ENCODE peak calls at places on chromosomes 12 and 14, in eight cellular contexts. One of them, this sample, is unnamed.

GRCh38 chr12:16350682-16351081 is 3.2 kb downstream of the MGST1 start:
- DNase-seq in GM23248: peak
- DNase-seq in astrocyte of the spinal cord: peak
- DNase-seq in mammary epithelial cell: peak
- DNase-seq in cardiac fibroblast: peak
- DNase-seq in neuronal stem cell: peak
- DNase-seq in cardiac muscle cell: peak
- DNase-seq in HFF-Myc: peak
- DNase-seq in this sample: no peak

GRCh38 chr12:5577239-5577638 is 145.3 kb downstream of the NTF3 start:
- DNase-seq in GM23248: no peak
- DNase-seq in astrocyte of the spinal cord: no peak
- DNase-seq in mammary epithelial cell: no peak
- DNase-seq in cardiac fibroblast: no peak
- DNase-seq in neuronal stem cell: no peak
- DNase-seq in cardiac muscle cell: no peak
- DNase-seq in HFF-Myc: no peak
- DNase-seq in this sample: no peak

GRCh38 chr12:113477171-113477841 is 5.6 kb upstream of the LHX5 start:
- DNase-seq in GM23248: no peak
- DNase-seq in astrocyte of the spinal cord: no peak
- DNase-seq in mammary epithelial cell: no peak
- DNase-seq in cardiac fibroblast: no peak
- DNase-seq in neuronal stem cell: no peak
- DNase-seq in cardiac muscle cell: no peak
- DNase-seq in HFF-Myc: no peak
- DNase-seq in this sample: no peak

GRCh38 chr14:35458442-35458841 is 53.9 kb upstream of the NFKBIA start:
- DNase-seq in GM23248: no peak
- DNase-seq in astrocyte of the spinal cord: no peak
- DNase-seq in mammary epithelial cell: no peak
- DNase-seq in cardiac fibroblast: no peak
- DNase-seq in neuronal stem cell: no peak
- DNase-seq in cardiac muscle cell: no peak
- DNase-seq in HFF-Myc: no peak
- DNase-seq in this sample: no peak

GRCh38 chr12:114478891-114479290 is 72.9 kb upstream of the TBX5 start:
- DNase-seq in GM23248: no peak
- DNase-seq in astrocyte of the spinal cord: no peak
- DNase-seq in mammary epithelial cell: no peak
- DNase-seq in cardiac fibroblast: no peak
- DNase-seq in neuronal stem cell: no peak
- DNase-seq in cardiac muscle cell: no peak
- DNase-seq in HFF-Myc: no peak
- DNase-seq in this sample: no peak

GRCh38 chr12:93106910-93107309 is 177.8 kb upstream of the EEA1 start:
- DNase-seq in GM23248: no peak
- DNase-seq in astrocyte of the spinal cord: no peak
- DNase-seq in mammary epithelial cell: no peak
- DNase-seq in cardiac fibroblast: no peak
- DNase-seq in neuronal stem cell: no peak
- DNase-seq in cardiac muscle cell: no peak
- DNase-seq in HFF-Myc: no peak
- DNase-seq in this sample: no peak

GRCh38 chr12:18421840-18422239 is 160.5 kb downstream of the PIK3C2G start:
- DNase-seq in GM23248: peak
- DNase-seq in astrocyte of the spinal cord: peak
- DNase-seq in mammary epithelial cell: no peak
- DNase-seq in cardiac fibroblast: peak
- DNase-seq in neuronal stem cell: no peak
- DNase-seq in cardiac muscle cell: peak
- DNase-seq in HFF-Myc: no peak
- DNase-seq in this sample: no peak

GRCh38 chr14:69004731-69005431 is 25.8 kb upstream of the ACTN1 start:
- DNase-seq in GM23248: peak
- DNase-seq in astrocyte of the spinal cord: peak
- DNase-seq in mammary epithelial cell: no peak
- DNase-seq in cardiac fibroblast: peak
- DNase-seq in neuronal stem cell: no peak
- DNase-seq in cardiac muscle cell: peak
- DNase-seq in HFF-Myc: no peak
- DNase-seq in this sample: no peak

GRCh38 chr14:49582211-49582977 is 3.8 kb downstream of the RPS29 start:
- DNase-seq in GM23248: no peak
- DNase-seq in astrocyte of the spinal cord: no peak
- DNase-seq in mammary epithelial cell: no peak
- DNase-seq in cardiac fibroblast: no peak
- DNase-seq in neuronal stem cell: no peak
- DNase-seq in cardiac muscle cell: no peak
- DNase-seq in HFF-Myc: no peak
- DNase-seq in this sample: no peak

GRCh38 chr14:93262446-93262845 is 55.4 kb downstream of the UBR7 start:
- DNase-seq in GM23248: no peak
- DNase-seq in astrocyte of the spinal cord: no peak
- DNase-seq in mammary epithelial cell: peak
- DNase-seq in cardiac fibroblast: no peak
- DNase-seq in neuronal stem cell: no peak
- DNase-seq in cardiac muscle cell: no peak
- DNase-seq in HFF-Myc: no peak
- DNase-seq in this sample: no peak

GRCh38 chr14:94049625-94050023 is 23.5 kb downstream of the OTUB2 start:
- DNase-seq in GM23248: no peak
- DNase-seq in astrocyte of the spinal cord: no peak
- DNase-seq in mammary epithelial cell: no peak
- DNase-seq in cardiac fibroblast: no peak
- DNase-seq in neuronal stem cell: no peak
- DNase-seq in cardiac muscle cell: no peak
- DNase-seq in HFF-Myc: no peak
- DNase-seq in this sample: no peak

GRCh38 chr14:90883197-90883596 is 67.0 kb upstream of the TTC7B start:
- DNase-seq in GM23248: no peak
- DNase-seq in astrocyte of the spinal cord: no peak
- DNase-seq in mammary epithelial cell: no peak
- DNase-seq in cardiac fibroblast: no peak
- DNase-seq in neuronal stem cell: no peak
- DNase-seq in cardiac muscle cell: no peak
- DNase-seq in HFF-Myc: no peak
- DNase-seq in this sample: no peak

GRCh38 chr14:22536853-22537338 is 52.1 kb downstream of the DAD1 start:
- DNase-seq in GM23248: peak
- DNase-seq in astrocyte of the spinal cord: peak
- DNase-seq in mammary epithelial cell: peak
- DNase-seq in cardiac fibroblast: peak
- DNase-seq in neuronal stem cell: no peak
- DNase-seq in cardiac muscle cell: peak
- DNase-seq in HFF-Myc: peak
- DNase-seq in this sample: peak

GRCh38 chr14:76346391-76347160 is 29.4 kb upstream of the ESRRB start:
- DNase-seq in GM23248: no peak
- DNase-seq in astrocyte of the spinal cord: no peak
- DNase-seq in mammary epithelial cell: no peak
- DNase-seq in cardiac fibroblast: no peak
- DNase-seq in neuronal stem cell: no peak
- DNase-seq in cardiac muscle cell: peak
- DNase-seq in HFF-Myc: peak
- DNase-seq in this sample: no peak

GRCh38 chr14:69423279-69423678 is 24.8 kb downstream of the SLC39A9 start:
- DNase-seq in GM23248: peak
- DNase-seq in astrocyte of the spinal cord: no peak
- DNase-seq in mammary epithelial cell: no peak
- DNase-seq in cardiac fibroblast: peak
- DNase-seq in neuronal stem cell: no peak
- DNase-seq in cardiac muscle cell: peak
- DNase-seq in HFF-Myc: no peak
- DNase-seq in this sample: no peak

GRCh38 chr12:132584472-132584871 is 25.9 kb downstream of the LRCOL1 start:
- DNase-seq in GM23248: no peak
- DNase-seq in astrocyte of the spinal cord: no peak
- DNase-seq in mammary epithelial cell: no peak
- DNase-seq in cardiac fibroblast: no peak
- DNase-seq in neuronal stem cell: no peak
- DNase-seq in cardiac muscle cell: no peak
- DNase-seq in HFF-Myc: no peak
- DNase-seq in this sample: no peak

GRCh38 chr12:29566441-29566840 is 69.0 kb upstream of the OVCH1 start:
- DNase-seq in GM23248: no peak
- DNase-seq in astrocyte of the spinal cord: peak
- DNase-seq in mammary epithelial cell: no peak
- DNase-seq in cardiac fibroblast: no peak
- DNase-seq in neuronal stem cell: no peak
- DNase-seq in cardiac muscle cell: no peak
- DNase-seq in HFF-Myc: no peak
- DNase-seq in this sample: no peak

GRCh38 chr12:51391047-51391837 is at the start of gene GALNT6:
- DNase-seq in GM23248: no peak
- DNase-seq in astrocyte of the spinal cord: no peak
- DNase-seq in mammary epithelial cell: peak
- DNase-seq in cardiac fibroblast: no peak
- DNase-seq in neuronal stem cell: peak
- DNase-seq in cardiac muscle cell: no peak
- DNase-seq in HFF-Myc: no peak
- DNase-seq in this sample: peak

GRCh38 chr14:90298230-90298629 is 33.5 kb downstream of the NRDE2 start:
- DNase-seq in GM23248: no peak
- DNase-seq in astrocyte of the spinal cord: no peak
- DNase-seq in mammary epithelial cell: no peak
- DNase-seq in cardiac fibroblast: no peak
- DNase-seq in neuronal stem cell: no peak
- DNase-seq in cardiac muscle cell: no peak
- DNase-seq in HFF-Myc: no peak
- DNase-seq in this sample: no peak

GRCh38 chr12:102543494-102543893 is 63.1 kb upstream of the IGF1 start:
- DNase-seq in GM23248: peak
- DNase-seq in astrocyte of the spinal cord: no peak
- DNase-seq in mammary epithelial cell: no peak
- DNase-seq in cardiac fibroblast: no peak
- DNase-seq in neuronal stem cell: no peak
- DNase-seq in cardiac muscle cell: no peak
- DNase-seq in HFF-Myc: no peak
- DNase-seq in this sample: no peak

GRCh38 chr12:102350070-102350469 is 130.3 kb downstream of the IGF1 start:
- DNase-seq in GM23248: no peak
- DNase-seq in astrocyte of the spinal cord: no peak
- DNase-seq in mammary epithelial cell: no peak
- DNase-seq in cardiac fibroblast: no peak
- DNase-seq in neuronal stem cell: no peak
- DNase-seq in cardiac muscle cell: no peak
- DNase-seq in HFF-Myc: no peak
- DNase-seq in this sample: no peak

GRCh38 chr14:95047754-95048153 is 109.6 kb downstream of the DICER1 start:
- DNase-seq in GM23248: no peak
- DNase-seq in astrocyte of the spinal cord: no peak
- DNase-seq in mammary epithelial cell: no peak
- DNase-seq in cardiac fibroblast: no peak
- DNase-seq in neuronal stem cell: no peak
- DNase-seq in cardiac muscle cell: no peak
- DNase-seq in HFF-Myc: no peak
- DNase-seq in this sample: no peak

GRCh38 chr14:42192659-42193425 is 586.2 kb downstream of the LRFN5 start:
- DNase-seq in GM23248: peak
- DNase-seq in astrocyte of the spinal cord: peak
- DNase-seq in mammary epithelial cell: peak
- DNase-seq in cardiac fibroblast: peak
- DNase-seq in neuronal stem cell: no peak
- DNase-seq in cardiac muscle cell: peak
- DNase-seq in HFF-Myc: peak
- DNase-seq in this sample: no peak
- H3K4me3 ChIP-seq in GM23248: peak
- H3K4me3 ChIP-seq in astrocyte of the spinal cord: no peak
- H3K4me3 ChIP-seq in mammary epithelial cell: no peak
- H3K4me3 ChIP-seq in cardiac fibroblast: no peak
- H3K4me3 ChIP-seq in neuronal stem cell: no peak
- H3K4me3 ChIP-seq in cardiac muscle cell: no peak
- H3K4me3 ChIP-seq in HFF-Myc: no peak
- H3K4me3 ChIP-seq in this sample: no peak

GRCh38 chr14:74019743-74020142 is 594 bp downstream of the BBOF1 start:
- DNase-seq in GM23248: peak
- DNase-seq in astrocyte of the spinal cord: peak
- DNase-seq in mammary epithelial cell: peak
- DNase-seq in cardiac fibroblast: peak
- DNase-seq in neuronal stem cell: no peak
- DNase-seq in cardiac muscle cell: peak
- DNase-seq in HFF-Myc: no peak
- DNase-seq in this sample: no peak
- H3K4me3 ChIP-seq in GM23248: peak
- H3K4me3 ChIP-seq in astrocyte of the spinal cord: peak
- H3K4me3 ChIP-seq in mammary epithelial cell: peak
- H3K4me3 ChIP-seq in cardiac fibroblast: peak
- H3K4me3 ChIP-seq in neuronal stem cell: peak
- H3K4me3 ChIP-seq in cardiac muscle cell: peak
- H3K4me3 ChIP-seq in HFF-Myc: peak
- H3K4me3 ChIP-seq in this sample: peak

GRCh38 chr14:102226356-102227125 is 78.4 kb downstream of the MOK start:
- DNase-seq in GM23248: no peak
- DNase-seq in astrocyte of the spinal cord: no peak
- DNase-seq in mammary epithelial cell: no peak
- DNase-seq in cardiac fibroblast: no peak
- DNase-seq in neuronal stem cell: no peak
- DNase-seq in cardiac muscle cell: no peak
- DNase-seq in HFF-Myc: no peak
- DNase-seq in this sample: no peak
- H3K4me3 ChIP-seq in GM23248: no peak
- H3K4me3 ChIP-seq in astrocyte of the spinal cord: no peak
- H3K4me3 ChIP-seq in mammary epithelial cell: no peak
- H3K4me3 ChIP-seq in cardiac fibroblast: no peak
- H3K4me3 ChIP-seq in neuronal stem cell: no peak
- H3K4me3 ChIP-seq in cardiac muscle cell: no peak
- H3K4me3 ChIP-seq in HFF-Myc: no peak
- H3K4me3 ChIP-seq in this sample: no peak

GRCh38 chr12:27693403-27693802 is 2.8 kb upstream of the REP15 start:
- DNase-seq in GM23248: no peak
- DNase-seq in astrocyte of the spinal cord: no peak
- DNase-seq in mammary epithelial cell: no peak
- DNase-seq in cardiac fibroblast: no peak
- DNase-seq in neuronal stem cell: no peak
- DNase-seq in cardiac muscle cell: no peak
- DNase-seq in HFF-Myc: no peak
- DNase-seq in this sample: no peak

GRCh38 chr12:27696864-27697564 is 767 bp downstream of the REP15 start:
- DNase-seq in GM23248: no peak
- DNase-seq in astrocyte of the spinal cord: no peak
- DNase-seq in mammary epithelial cell: no peak
- DNase-seq in cardiac fibroblast: no peak
- DNase-seq in neuronal stem cell: no peak
- DNase-seq in cardiac muscle cell: no peak
- DNase-seq in HFF-Myc: no peak
- DNase-seq in this sample: no peak

GRCh38 chr12:27695556-27696292 is 523 bp upstream of the REP15 start:
- DNase-seq in GM23248: no peak
- DNase-seq in astrocyte of the spinal cord: no peak
- DNase-seq in mammary epithelial cell: no peak
- DNase-seq in cardiac fibroblast: no peak
- DNase-seq in neuronal stem cell: no peak
- DNase-seq in cardiac muscle cell: no peak
- DNase-seq in HFF-Myc: no peak
- DNase-seq in this sample: no peak

GRCh38 chr12:27696293-27696652 is at the start of gene REP15:
- DNase-seq in GM23248: no peak
- DNase-seq in astrocyte of the spinal cord: no peak
- DNase-seq in mammary epithelial cell: no peak
- DNase-seq in cardiac fibroblast: no peak
- DNase-seq in neuronal stem cell: no peak
- DNase-seq in cardiac muscle cell: no peak
- DNase-seq in HFF-Myc: no peak
- DNase-seq in this sample: no peak
- H3K4me3 ChIP-seq in GM23248: no peak
- H3K4me3 ChIP-seq in astrocyte of the spinal cord: no peak
- H3K4me3 ChIP-seq in mammary epithelial cell: no peak
- H3K4me3 ChIP-seq in cardiac fibroblast: no peak
- H3K4me3 ChIP-seq in neuronal stem cell: no peak
- H3K4me3 ChIP-seq in cardiac muscle cell: no peak
- H3K4me3 ChIP-seq in HFF-Myc: no peak
- H3K4me3 ChIP-seq in this sample: no peak

This sample was measured in GM06990.